ENCODE peak calls at places on chromosomes 16 and 17, in six cellular contexts. P, X, Y, E, T and W are unnamed samples.

GRCh38 chr16:85334718-85335583 is 222.7 kb upstream of the CIBAR2 start:
- DNase-seq in P (peak), X (peak), Y (peak), E (no peak), T (peak), W (no peak)

GRCh38 chr17:32549559-32549958 is 62.8 kb downstream of the CDK5R1 start:
- DNase-seq in P (no peak), X (no peak), Y (no peak), E (no peak), T (no peak), W (no peak)

GRCh38 chr17:80198144-80198661 is 21.9 kb downstream of the SGSH start:
- DNase-seq in P (no peak), X (no peak), Y (no peak), E (no peak), T (no peak), W (no peak)

GRCh38 chr17:70168044-70168978 is 1.0 kb upstream of the KCNJ2 start:
- DNase-seq in P (peak), X (peak), Y (peak), E (peak), T (peak), W (peak)

GRCh38 chr17:44887016-44887415 is 12.2 kb downstream of the EFTUD2 start:
- DNase-seq in P (no peak), X (no peak), Y (no peak), E (no peak), T (no peak), W (no peak)

GRCh38 chr17:76593964-76594363 is 8.3 kb upstream of the ST6GALNAC2 start:
- DNase-seq in P (no peak), X (no peak), Y (no peak), E (no peak), T (no peak), W (no peak)

GRCh38 chr17:13311301-13311700 is 290.4 kb downstream of the HS3ST3A1 start:
- DNase-seq in P (no peak), X (no peak), Y (no peak), E (no peak), T (no peak), W (no peak)

GRCh38 chr17:8292639-8293395 is 2.4 kb downstream of the SLC25A35 start:
- DNase-seq in P (no peak), X (no peak), Y (no peak), E (no peak), T (no peak), W (no peak)

GRCh38 chr16:61210039-61210438 is 826.2 kb downstream of the CDH8 start:
- DNase-seq in P (no peak), X (no peak), Y (no peak), E (no peak), T (no peak), W (no peak)
- TF ChIP-seq CTCF in P (no peak), X (no peak), Y (no peak), E (no peak), T (no peak), W (no peak)

GRCh38 chr17:77821114-77821513 is 137.4 kb upstream of the TNRC6C start:
- DNase-seq in P (peak), X (peak), Y (no peak), E (peak), T (peak), W (peak)
- TF ChIP-seq CTCF in P (no peak), X (no peak), Y (no peak), E (no peak), T (no peak), W (no peak)

GRCh38 chr17:75487351-75488070 is 27.8 kb downstream of the CASKIN2 start:
- DNase-seq in P (no peak), X (no peak), Y (no peak), E (no peak), T (peak), W (peak)
- TF ChIP-seq CTCF in P (no peak), X (no peak), Y (no peak), E (no peak), T (no peak), W (no peak)

DNA sequence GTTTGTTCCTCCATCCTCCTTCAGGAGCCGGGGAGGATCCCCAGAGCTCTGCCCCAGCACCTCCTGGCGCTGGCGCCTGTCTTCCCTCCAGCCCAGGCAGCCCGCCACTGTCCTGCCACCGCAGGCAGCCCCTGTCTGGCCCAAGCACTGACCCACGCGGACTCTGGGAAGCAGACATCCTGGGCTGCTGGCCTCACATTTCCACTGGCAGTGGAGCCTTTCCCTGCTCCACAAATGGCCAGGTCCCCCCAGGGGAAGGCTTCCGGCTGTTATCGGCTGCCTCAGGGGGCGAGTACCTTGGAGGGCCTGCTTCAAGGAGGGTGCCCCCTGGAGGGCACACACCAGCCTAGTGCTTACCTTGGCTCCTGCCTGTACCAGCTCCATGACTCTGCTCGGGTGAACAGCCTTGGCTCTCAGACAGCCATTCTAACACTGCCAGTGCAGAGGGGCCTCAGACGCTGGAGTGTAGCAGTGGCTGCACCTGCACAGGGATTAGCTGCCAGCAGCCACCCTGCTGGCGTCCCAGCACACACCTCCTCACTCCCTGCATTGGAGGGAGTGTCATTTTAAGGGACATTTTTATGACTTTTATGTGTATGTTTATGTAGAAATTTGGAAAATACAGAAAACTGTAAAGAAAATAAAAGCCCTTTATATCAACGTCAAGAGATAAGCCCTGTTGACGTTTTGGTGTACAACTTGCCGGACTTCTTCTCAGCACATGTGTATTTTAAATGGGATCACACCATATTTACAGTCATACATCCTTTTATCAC is 21.0 kb downstream of the ACE start:
- DNase-seq in P (no peak), X (peak), Y (no peak), E (peak), T (peak), W (no peak)
- TF ChIP-seq CTCF in P (no peak), X (peak), Y (peak), E (peak), T (no peak), W (no peak)

GRCh38 chr17:33709881-33710280 is 416.8 kb upstream of the ASIC2 start:
- DNase-seq in P (no peak), X (no peak), Y (no peak), E (no peak), T (no peak), W (no peak)

GRCh38 chr17:33716937-33717336 is 423.8 kb upstream of the ASIC2 start:
- DNase-seq in P (no peak), X (no peak), Y (no peak), E (no peak), T (no peak), W (no peak)

DNA sequence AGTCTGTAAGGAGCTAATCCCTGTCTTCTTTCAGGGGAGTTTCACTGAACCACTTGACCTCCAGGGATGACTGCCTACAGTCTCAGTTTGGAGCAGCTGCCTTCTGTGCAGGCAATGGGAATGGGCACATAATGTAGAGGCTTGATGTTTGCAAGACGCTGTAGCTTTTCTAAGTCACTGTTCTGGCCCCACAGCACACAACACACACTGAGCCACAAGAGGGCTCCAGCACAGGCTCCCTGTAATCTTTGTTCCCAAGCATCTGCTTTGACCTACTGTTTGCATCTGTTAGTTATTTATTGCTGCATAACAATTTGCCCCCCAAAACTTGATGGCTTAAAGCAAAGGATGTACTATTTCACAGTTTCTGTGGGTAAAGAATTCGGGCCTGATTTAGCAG is 419.0 kb upstream of the ASIC2 start:
- DNase-seq in P (no peak), X (no peak), Y (no peak), E (no peak), T (no peak), W (no peak)
- TF ChIP-seq CTCF in P (no peak), X (no peak), Y (peak), E (no peak), T (no peak), W (peak)

GRCh38 chr17:40317345-40317873 is 8.4 kb downstream of the RARA start:
- DNase-seq in P (peak), X (peak), Y (peak), E (peak), T (peak), W (peak)
- TF ChIP-seq CTCF in P (peak), X (peak), Y (peak), E (peak), T (peak), W (peak)

GRCh38 chr16:23182675-23183485 is at the start of gene SCNN1G:
- DNase-seq in P (peak), X (peak), Y (peak), E (no peak), T (no peak), W (peak)
- TF ChIP-seq CTCF in P (peak), X (no peak), Y (peak), E (peak), T (peak), W (no peak)

GRCh38 chr17:5931611-5932010 is 138.6 kb upstream of the WSCD1 start:
- DNase-seq in P (no peak), X (no peak), Y (no peak), E (no peak), T (no peak), W (no peak)
- TF ChIP-seq CTCF in P (no peak), X (no peak), Y (no peak), E (no peak), T (no peak), W (no peak)